ENCODE peak calls at places on chromosomes 1 and 21, in seven cellular contexts. D is naive thymus-derived CD8-positive, alpha-beta T cell; X is Right ventricle myocardium superior; C is bronchial epithelial cell; A is OCI-M1; K is Kasumi-1; Q is NB4. J is an unnamed sample.

GRCh38 chr1:1616045-1616821 is 933 bp downstream of the MIB2 start:
- DNase-seq in D (peak; percentile 69), X (peak; percentile 71), C (no peak), A (peak; percentile 22), K (peak; percentile 8), Q (peak; percentile 50), J (no peak)

GRCh38 chr1:234398849-234399381 is 25.7 kb downstream of the COA6 start:
- DNase-seq in D (no peak), X (no peak), C (peak; percentile 25), A (peak; percentile 89), K (peak; percentile 53), Q (peak; percentile 69), J (no peak)

GRCh38 chr1:54477153-54477561 is 70.9 kb upstream of the ACOT11 start:
- DNase-seq in D (no peak), X (no peak), C (no peak), A (no peak), K (peak; percentile 68), Q (peak; percentile 76), J (no peak)

GRCh38 chr1:8082945-8083344 is 56.8 kb upstream of the ERRFI1 start:
- DNase-seq in D (no peak), X (peak; percentile 56), C (no peak), A (no peak), K (no peak), Q (no peak), J (no peak)

GRCh38 chr1:54297596-54298283 is 97.8 kb downstream of the MRPL37 start:
- DNase-seq in D (no peak), X (no peak), C (no peak), A (no peak), K (no peak), Q (no peak), J (no peak)

GRCh38 chr21:27779604-27780003 is 812.7 kb upstream of the ADAMTS5 start:
- DNase-seq in D (no peak), X (no peak), C (no peak), A (no peak), K (no peak), Q (no peak), J (no peak)

GRCh38 chr1:240031009-240031408 is 60.7 kb upstream of the FMN2 start:
- DNase-seq in D (no peak), X (no peak), C (peak; percentile 34), A (no peak), K (no peak), Q (no peak), J (no peak)

GRCh38 chr21:46081022-46081861 is 16.7 kb upstream of the COL6A2 start:
- DNase-seq in D (no peak), X (no peak), C (no peak), A (no peak), K (no peak), Q (no peak), J (no peak)

GRCh38 chr1:232182206-232182605 is 447.7 kb downstream of the SIPA1L2 start:
- DNase-seq in D (no peak), X (no peak), C (no peak), A (no peak), K (no peak), Q (no peak), J (no peak)

GRCh38 chr1:34631126-34631525 is 123.7 kb upstream of the GJB5 start:
- DNase-seq in D (no peak), X (no peak), C (no peak), A (no peak), K (no peak), Q (no peak), J (no peak)

GRCh38 chr21:28445081-28445830 is 547.4 kb downstream of the LTN1 start:
- DNase-seq in D (no peak), X (no peak), C (peak; percentile 70), A (no peak), K (no peak), Q (no peak), J (no peak)

GRCh38 chr1:229003233-229004031 is 267.5 kb upstream of the RAB4A start:
- DNase-seq in D (no peak), X (no peak), C (no peak), A (no peak), K (no peak), Q (no peak), J (no peak)

GRCh38 chr1:87684786-87685185 is 356.1 kb downstream of the LMO4 start:
- DNase-seq in D (no peak), X (peak; percentile 39), C (peak; percentile 48), A (no peak), K (no peak), Q (no peak), J (no peak)

GRCh38 chr1:105686874-105687690 is 1369.4 kb upstream of the PRMT6 start:
- DNase-seq in D (no peak), X (no peak), C (no peak), A (no peak), K (no peak), Q (no peak), J (no peak)

GRCh38 chr1:3066250-3066711 is 2.7 kb upstream of the PRDM16 start:
- DNase-seq in D (peak; percentile 54), X (peak; percentile 79), C (no peak), A (peak; percentile 24), K (no peak), Q (no peak), J (no peak)